ENCODE peak calls at places on chromosomes 1 and 21, in four cellular contexts. U, D, S and V are unnamed samples.

GRCh38 chr1:223030871-223031270 is 112.2 kb downstream of the TLR5 start:
- ATAC-seq in D (no peak), S (no peak), U (no peak), V (no peak)

GRCh38 chr1:232340448-232340847 is 289.5 kb downstream of the SIPA1L2 start:
- ATAC-seq in U (no peak), S (no peak), D (no peak), V (no peak)

GRCh38 chr1:179031855-179032513 is 6.3 kb downstream of the FAM20B start:
- ATAC-seq in U (peak), S (no peak), D (peak), V (no peak)

GRCh38 chr1:208089971-208090755 is 154.0 kb downstream of the PLXNA2 start:
- ATAC-seq in D (no peak), S (peak), U (no peak), V (peak)

GRCh38 chr1:25040122-25040685 is 110.1 kb upstream of the RUNX3 start:
- ATAC-seq in D (no peak), S (no peak), U (no peak), V (no peak)

GRCh38 chr1:36955016-36955415 is 79.3 kb downstream of the GRIK3 start:
- ATAC-seq in D (no peak), U (no peak), S (no peak), V (no peak)

GRCh38 chr1:56411021-56411420 is 168.3 kb downstream of the PLPP3 start:
- ATAC-seq in U (no peak), D (no peak), S (no peak), V (no peak)

GRCh38 chr1:56146449-56146848 is 432.9 kb downstream of the PLPP3 start:
- ATAC-seq in D (no peak), S (peak), U (no peak), V (peak)

GRCh38 chr1:8408151-8408839 is 90.4 kb downstream of the SLC45A1 start:
- ATAC-seq in U (no peak), S (peak), D (no peak), V (peak)

GRCh38 chr1:161864577-161864976 is 98.5 kb downstream of the ATF6 start:
- ATAC-seq in S (no peak), D (peak), U (no peak), V (no peak)

GRCh38 chr21:43193088-43193650 is 24.4 kb downstream of the CRYAA start:
- ATAC-seq in S (no peak), D (no peak), U (no peak), V (no peak)

GRCh38 chr1:93608188-93609109 is 73.2 kb downstream of the BCAR3 start:
- ATAC-seq in D (no peak), S (peak), U (peak), V (peak)

GRCh38 chr1:150995896-150996295 is 10.8 kb downstream of the MINDY1 start:
- ATAC-seq in D (peak), U (peak), S (peak), V (peak)

GRCh38 chr1:6497215-6497866 is 5.9 kb upstream of the PLEKHG5 start:
- ATAC-seq in D (peak), S (peak), U (peak), V (peak)

GRCh38 chr1:228312091-228312764 is 94.4 kb downstream of the TRIM11 start:
- ATAC-seq in U (no peak), S (no peak), D (no peak), V (no peak)

GRCh38 chr1:210144736-210145135 is 87.9 kb upstream of the SERTAD4 start:
- ATAC-seq in U (no peak), D (no peak), S (no peak), V (no peak)

GRCh38 chr1:91402023-91402422 is 2.6 kb downstream of the HFM1 start:
- ATAC-seq in D (no peak), S (no peak), U (peak), V (no peak)

GRCh38 chr1:168343566-168343965 is 62.9 kb downstream of the TBX19 start:
- ATAC-seq in U (peak), D (peak), S (no peak), V (no peak)

GRCh38 chr1:21289700-21290545 is at the start of gene ECE1:
- ATAC-seq in D (no peak), U (peak), S (peak), V (peak)

GRCh38 chr1:162551969-162552683 is 9.4 kb upstream of the UAP1 start:
- ATAC-seq in D (no peak), S (peak), U (no peak), V (peak)

GRCh38 chr1:54407201-54407956 is 1.2 kb upstream of the SSBP3 start:
- ATAC-seq in U (peak), S (peak), D (peak), V (peak)

GRCh38 chr1:9429369-9429766 is 109.9 kb upstream of the SLC25A33 start:
- ATAC-seq in S (no peak), U (peak), D (no peak), V (peak)

GRCh38 chr1:156893048-156893953 is at the start of gene PEAR1:
- ATAC-seq in U (no peak), S (peak), D (no peak), V (peak)

GRCh38 chr1:156889802-156890585 is 3.5 kb upstream of the PEAR1 start:
- ATAC-seq in D (peak), S (peak), U (peak), V (peak)

GRCh38 chr1:156894711-156895407 is 1.3 kb downstream of the PEAR1 start:
- ATAC-seq in D (peak), U (no peak), S (peak), V (no peak)

GRCh38 chr1:156894001-156894400 is 483 bp downstream of the PEAR1 start:
- ATAC-seq in D (no peak), S (no peak), U (no peak), V (no peak)

GRCh38 chr1:156892190-156893047 is 1.1 kb upstream of the PEAR1 start:
- ATAC-seq in D (peak), U (peak), S (peak), V (peak)
- TF ChIP-seq POLR2A in D (no peak), U (no peak), S (no peak), V (no peak)

GRCh38 chr1:1144122-1144842 is 28.4 kb upstream of the C1orf159 start:
- ATAC-seq in D (peak), U (no peak), S (no peak), V (no peak)
- TF ChIP-seq POLR2A in D (no peak), U (no peak), S (no peak), V (no peak)

GRCh38 chr1:206685749-206686485 is 1.2 kb downstream of the MAPKAPK2 start:
- ATAC-seq in U (peak), D (peak), S (peak), V (peak)
- TF ChIP-seq POLR2A in U (no peak), D (no peak), S (peak), V (peak)

GRCh38 chr1:111192074-111192473 is 8.4 kb downstream of the DENND2D start:
- ATAC-seq in U (peak), S (no peak), D (no peak), V (no peak)
- TF ChIP-seq POLR2A in U (no peak), S (no peak), D (no peak), V (no peak)

DNA sequence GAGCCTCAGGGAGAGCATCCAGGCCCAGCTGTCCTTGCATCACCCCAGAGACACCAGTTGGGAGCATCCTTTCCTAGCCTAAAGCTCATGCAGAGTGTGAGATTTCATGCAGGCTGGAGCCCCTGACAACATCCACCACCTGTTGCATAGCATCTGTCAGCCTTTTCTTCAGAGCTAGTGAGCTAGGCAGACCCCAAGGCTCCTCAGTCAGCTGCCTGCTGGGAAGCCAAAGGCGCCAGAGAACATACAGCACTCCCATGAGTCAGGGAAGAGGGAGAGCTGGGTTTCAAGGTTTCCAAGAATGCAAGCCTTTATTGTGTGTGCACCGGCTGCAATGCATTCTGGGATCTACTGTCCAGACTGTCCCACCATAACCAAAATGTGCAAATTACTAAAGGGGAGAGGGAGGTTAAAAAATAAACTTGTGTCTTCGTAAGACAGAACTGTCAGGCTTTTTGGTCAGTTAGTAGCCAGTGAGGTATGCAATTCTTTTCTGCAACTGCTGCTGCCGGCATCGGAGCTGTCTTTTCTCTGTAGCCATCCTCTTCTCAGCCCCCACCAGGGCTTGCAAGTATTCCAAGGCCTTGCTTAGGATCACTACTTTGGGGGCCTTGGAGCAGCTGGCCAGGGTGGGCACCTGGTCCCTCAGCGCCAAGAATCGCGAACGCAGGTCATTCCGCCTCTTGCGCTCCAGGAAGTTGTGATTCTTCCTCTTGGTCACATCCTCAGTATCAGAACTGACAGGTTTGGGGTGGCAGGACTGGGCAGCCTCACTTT is 4.6 kb downstream of the MYCL start:
- ATAC-seq in U (no peak), D (no peak), S (no peak), V (no peak)
- TF ChIP-seq POLR2A in U (no peak), D (peak), S (no peak), V (no peak)

GRCh38 chr21:33948096-33948950 is 32.7 kb upstream of the ATP5PO start:
- ATAC-seq in S (peak), U (peak), D (peak), V (peak)
- TF ChIP-seq POLR2A in S (no peak), U (no peak), D (no peak), V (no peak)

DNA sequence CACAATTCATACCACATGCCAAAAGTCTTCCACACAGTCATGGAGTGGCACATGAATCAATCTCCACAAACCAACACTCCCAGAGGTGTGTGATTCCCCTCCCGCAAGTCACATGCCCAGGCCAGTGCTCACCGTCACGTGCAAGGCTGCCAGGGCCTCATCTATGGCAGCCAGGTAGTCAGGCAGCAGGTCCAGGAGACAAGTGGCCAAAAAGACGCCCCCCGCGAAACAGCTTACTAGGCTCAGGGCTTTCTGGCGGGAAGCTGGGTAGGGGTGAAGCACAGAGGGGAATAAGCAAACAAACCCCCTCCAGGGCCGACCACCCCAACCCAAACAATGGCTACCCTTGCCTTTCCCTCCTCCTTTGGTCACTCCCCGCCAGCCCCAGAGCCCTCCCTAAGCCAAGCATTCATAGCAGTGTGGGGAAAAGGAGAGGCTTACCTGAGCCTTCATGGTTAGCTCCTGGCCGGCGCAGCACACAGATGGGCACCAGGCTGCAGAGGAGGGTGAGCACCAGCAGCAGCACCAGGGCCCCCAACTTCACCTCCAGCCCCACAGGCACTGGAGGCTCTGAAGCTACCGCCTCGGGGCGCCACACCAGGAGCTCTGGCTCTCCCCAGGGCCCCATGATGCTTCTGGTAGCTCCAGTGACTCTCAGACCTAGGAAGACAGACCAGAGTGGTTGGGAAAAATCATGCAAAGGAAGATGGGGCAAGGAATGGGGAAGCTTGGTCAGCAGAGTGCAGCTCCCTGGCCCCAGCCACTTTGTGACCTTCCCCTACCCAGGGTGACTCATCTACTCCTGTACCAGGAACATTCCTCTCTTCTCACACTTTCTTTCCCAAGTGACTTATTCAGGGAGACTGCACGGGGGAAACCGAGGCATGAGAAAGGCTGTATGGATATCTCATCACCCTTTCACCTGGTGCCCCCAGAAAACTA is 978 bp downstream of the SLC39A1 start:
- ATAC-seq in S (peak), U (no peak), D (no peak), V (no peak)
- TF ChIP-seq POLR2A in S (no peak), U (peak), D (no peak), V (no peak)

GRCh38 chr1:41864471-41865040 is 54.2 kb downstream of the HIVEP3 start:
- ATAC-seq in S (no peak), D (no peak), U (no peak), V (no peak)

GRCh38 chr1:41863683-41864082 is 55.0 kb downstream of the HIVEP3 start:
- ATAC-seq in S (no peak), D (no peak), U (no peak), V (no peak)

GRCh38 chr1:41868241-41868953 is 50.3 kb downstream of the HIVEP3 start:
- ATAC-seq in U (no peak), D (peak), S (no peak), V (no peak)

GRCh38 chr1:41862411-41863221 is 56.1 kb downstream of the HIVEP3 start:
- ATAC-seq in D (peak), U (peak), S (no peak), V (no peak)

GRCh38 chr1:41866285-41866684 is 52.4 kb downstream of the HIVEP3 start:
- ATAC-seq in S (peak), D (no peak), U (no peak), V (no peak)
- TF ChIP-seq POLR2A in S (no peak), D (no peak), U (no peak), V (no peak)

DNA sequence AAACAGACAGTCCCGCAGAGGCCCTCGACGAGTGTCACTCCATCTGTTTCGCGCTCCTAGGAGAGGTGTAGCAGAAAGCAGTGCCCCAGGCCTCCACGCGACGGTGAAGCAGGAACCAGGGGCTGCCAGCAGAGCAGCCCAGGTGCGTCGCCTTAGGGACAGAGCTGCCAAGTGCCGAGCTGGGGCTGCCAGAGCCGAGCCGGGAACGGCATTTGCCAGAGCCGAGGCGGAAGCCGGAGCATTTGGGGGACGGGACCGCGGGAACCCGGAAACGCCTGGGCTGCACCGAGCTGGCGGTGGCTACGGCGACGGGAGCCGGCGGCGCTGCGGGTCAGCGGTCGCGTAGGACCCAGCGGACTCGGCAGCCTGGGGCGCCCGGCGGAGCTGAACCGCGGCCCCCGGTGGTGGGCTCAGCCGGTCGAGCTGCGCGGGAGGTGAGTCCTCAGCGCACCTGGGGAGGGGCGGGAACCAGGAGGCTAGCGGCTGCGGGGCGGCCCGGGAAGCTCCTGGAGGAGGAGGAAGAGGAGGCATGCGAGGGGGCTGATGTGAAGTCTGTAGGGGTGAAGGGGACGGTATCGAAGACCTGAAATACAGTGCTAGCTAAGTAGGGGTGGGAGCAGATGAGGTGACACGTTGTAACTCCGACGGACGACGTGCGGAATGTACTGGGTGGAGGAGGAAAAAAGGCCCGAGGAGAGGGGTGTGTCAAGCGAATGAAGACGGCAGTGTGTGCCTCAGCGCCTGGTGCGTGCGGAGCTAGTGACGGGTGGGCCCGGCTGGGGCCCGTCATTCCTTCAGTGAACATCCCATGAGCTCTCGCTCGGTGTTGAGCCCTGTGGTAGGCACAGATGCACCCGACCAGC is at the start of gene SLC35A3:
- ATAC-seq in D (peak), U (peak), S (peak), V (peak)
- TF ChIP-seq POLR2A in D (peak), U (peak), S (peak), V (peak)